ENCODE peak calls at places on chromosomes 13 and 19, in six cellular contexts. O is HTR-8/SVneo, F is cerebellar cortex, A is M059J, M is sigmoid colon, L is left cardiac atrium. W is an unnamed sample.

GRCh38 chr13:110677731-110678545 is 28.0 kb downstream of the CARS2 start:
- DNase-seq in O (no peak), F (peak), A (no peak), M (no peak), L (no peak), W (peak)

GRCh38 chr13:100528353-100528752 is 60.2 kb downstream of the GGACT start:
- DNase-seq in O (no peak), F (no peak), A (no peak), M (no peak), L (no peak), W (no peak)

GRCh38 chr13:26011996-26012688 is 39.7 kb downstream of the SHISA2 start:
- DNase-seq in O (no peak), F (no peak), A (no peak), M (no peak), L (peak), W (no peak)

GRCh38 chr19:40702337-40703012 is 12.0 kb upstream of the NUMBL start:
- DNase-seq in O (no peak), F (peak), A (no peak), M (peak), L (no peak), W (peak)

GRCh38 chr13:44471686-44472085 is 98.1 kb downstream of the SERP2 start:
- DNase-seq in O (no peak), F (no peak), A (peak), M (no peak), L (no peak), W (no peak)

GRCh38 chr13:25232937-25233515 is 54.3 kb downstream of the MTMR6 start:
- DNase-seq in O (peak), F (peak), A (peak), M (no peak), L (no peak), W (peak)

GRCh38 chr13:39946769-39947168 is 291.3 kb downstream of the COG6 start:
- DNase-seq in O (no peak), F (no peak), A (no peak), M (no peak), L (no peak), W (no peak)

GRCh38 chr13:72004975-72005374 is 138.0 kb upstream of the DACH1 start:
- DNase-seq in O (no peak), F (no peak), A (peak), M (no peak), L (no peak), W (no peak)

GRCh38 chr13:112063807-112064206 is 3.1 kb upstream of the SOX1 start:
- DNase-seq in O (no peak), F (no peak), A (no peak), M (no peak), L (no peak), W (no peak)

GRCh38 chr19:2982983-2983350 is 5.6 kb downstream of the TLE6 start:
- DNase-seq in O (no peak), F (no peak), A (peak), M (peak), L (peak), W (peak)

GRCh38 chr19:46206176-46206575 is 23.4 kb upstream of the IGFL1 start:
- DNase-seq in O (no peak), F (no peak), A (peak), M (no peak), L (peak), W (no peak)

GRCh38 chr13:29472317-29472961 is 123.0 kb downstream of the SLC7A1 start:
- DNase-seq in O (peak), F (peak), A (peak), M (no peak), L (no peak), W (no peak)

GRCh38 chr19:49486232-49486631 is 1.2 kb upstream of the RPL13A start:
- DNase-seq in O (no peak), F (no peak), A (no peak), M (no peak), L (no peak), W (no peak)